ENCODE peak calls at places on chromosomes 7 and 10, in four cellular contexts. N, V, U and Z are unnamed samples.

GRCh38 chr7:79951415-79951814 is 183.2 kb upstream of the GNAI1 start:
- DNase-seq in N (no peak), V (no peak), U (no peak), Z (no peak)

GRCh38 chr10:102393411-102394078 is 2.0 kb upstream of the NFKB2 start:
- DNase-seq in N (no peak), V (no peak), U (no peak), Z (no peak)

GRCh38 chr7:44964384-44964830 is 14.4 kb downstream of the MYO1G start:
- DNase-seq in N (peak; percentile 57), V (no peak), U (no peak), Z (no peak)

GRCh38 chr7:110841840-110842579 is 248.9 kb upstream of the LRRN3 start:
- DNase-seq in N (no peak), V (no peak), U (no peak), Z (no peak)

GRCh38 chr10:34689053-34689452 is 126.0 kb downstream of the PARD3 start:
- DNase-seq in N (no peak), V (no peak), U (no peak), Z (no peak)

GRCh38 chr10:43408331-43408709 is 666 bp downstream of the HNRNPF start:
- DNase-seq in N (no peak), V (no peak), U (no peak), Z (no peak)

GRCh38 chr7:136274636-136275345 is 297.6 kb upstream of the MTPN start:
- DNase-seq in N (no peak), V (no peak), U (no peak), Z (no peak)

GRCh38 chr7:18165176-18165575 is 137.5 kb upstream of the PRPS1L1 start:
- DNase-seq in N (no peak), V (no peak), U (no peak), Z (no peak)

GRCh38 chr7:76257973-76258372 is 44.5 kb upstream of the HSPB1 start:
- DNase-seq in N (peak; percentile 70), V (no peak), U (no peak), Z (no peak)

GRCh38 chr10:100009283-100009792 is 409 bp downstream of the DNMBP start:
- DNase-seq in N (peak; percentile 46), V (peak; percentile 70), U (peak; percentile 66), Z (peak; percentile 38)

GRCh38 chr7:100476903-100477870 is 1.8 kb downstream of the TSC22D4 start:
- DNase-seq in N (no peak), V (peak; percentile 64), U (no peak), Z (no peak)

GRCh38 chr7:95777266-95777665 is 4.9 kb downstream of the DYNC1I1 start:
- DNase-seq in N (no peak), V (no peak), U (no peak), Z (no peak)

GRCh38 chr10:33095867-33096479 is 137.9 kb upstream of the ITGB1 start:
- DNase-seq in N (no peak), V (no peak), U (no peak), Z (no peak)

GRCh38 chr10:84822926-84823325 is 494.5 kb downstream of the CCSER2 start:
- DNase-seq in N (no peak), V (no peak), U (no peak), Z (no peak)

GRCh38 chr10:6171891-6172354 is 30.8 kb upstream of the PFKFB3 start:
- DNase-seq in N (no peak), V (peak; percentile 42), U (peak; percentile 28), Z (peak; percentile 30)

GRCh38 chr7:25726180-25726579 is 425.8 kb upstream of the NFE2L3 start:
- DNase-seq in N (peak; percentile 74), V (no peak), U (no peak), Z (no peak)

GRCh38 chr10:122346326-122346950 is 28.1 kb upstream of the PLEKHA1 start:
- DNase-seq in N (no peak), V (no peak), U (no peak), Z (no peak)

GRCh38 chr10:53358536-53358935 is 586.0 kb upstream of the MBL2 start:
- DNase-seq in N (peak; percentile 88), V (no peak), U (no peak), Z (no peak)

GRCh38 chr7:130733866-130734524 is at the start of gene KLF14:
- DNase-seq in N (peak; percentile 39), V (peak; percentile 20), U (no peak), Z (no peak)

GRCh38 chr7:116577320-116577871 is 52.6 kb downstream of the CAV1 start:
- DNase-seq in N (no peak), V (no peak), U (no peak), Z (no peak)

GRCh38 chr7:72032934-72033333 is 379.2 kb downstream of the CALN1 start:
- DNase-seq in N (no peak), V (no peak), U (no peak), Z (peak; percentile 10)